ENCODE peak calls at places on chromosomes 4 and X, in ten cellular contexts. G is GM06990; I is B cell; K is stomach; S is endothelial cell; X is right lobe of liver; F is astrocyte of the spinal cord; C is H9; J is CD8-positive, alpha-beta T cell; B is fibroblast of pulmonary artery. W is an unnamed sample.

GRCh38 chrX:39883664-39884063 is 214.1 kb downstream of the BCOR start:
- DNase-seq in C (no peak), X (no peak), S (no peak), I (no peak), B (no peak), G (no peak), K (no peak), J (no peak), F (no peak), W (no peak)

GRCh38 chrX:148380614-148381561 is 119.5 kb upstream of the AFF2 start:
- DNase-seq in G (peak; percentile 46), F (no peak), I (peak; percentile 54), S (no peak), X (no peak), J (no peak), B (no peak), K (no peak), C (no peak), W (no peak)

GRCh38 chr4:101162990-101163380 is 184.3 kb downstream of the PPP3CA start:
- DNase-seq in I (no peak), X (no peak), S (no peak), K (no peak), J (no peak), C (no peak), F (no peak), G (no peak), B (no peak), W (no peak)

GRCh38 chr4:139223682-139224317 is 46.8 kb upstream of the ELF2 start:
- DNase-seq in X (no peak), S (no peak), F (peak; percentile 75), J (no peak), C (no peak), B (peak; percentile 83), G (no peak), K (no peak), I (no peak), W (no peak)

GRCh38 chr4:3864736-3865721 is 98.8 kb downstream of the ADRA2C start:
- DNase-seq in J (no peak), B (no peak), K (no peak), S (no peak), C (no peak), X (peak; percentile 19), I (no peak), G (no peak), F (no peak), W (no peak)

GRCh38 chr4:37675587-37676290 is 10.4 kb downstream of the RELL1 start:
- DNase-seq in G (peak; percentile 69), S (no peak), K (peak; percentile 51), J (no peak), C (no peak), X (peak; percentile 69), B (no peak), I (peak; percentile 68), F (no peak), W (no peak)

GRCh38 chrX:19747672-19748610 is 139.5 kb downstream of the SH3KBP1 start:
- DNase-seq in S (no peak), X (no peak), G (peak; percentile 75), K (no peak), J (peak; percentile 87), I (peak; percentile 76), C (no peak), F (no peak), B (no peak), W (no peak)

GRCh38 chr4:40976343-40976742 is 226.6 kb downstream of the NSUN7 start:
- DNase-seq in X (no peak), F (peak; percentile 72), S (peak; percentile 47), I (no peak), K (peak; percentile 43), G (no peak), C (no peak), J (no peak), B (peak; percentile 79), W (no peak)

GRCh38 chr4:86816463-86817107 is 32.6 kb downstream of the SLC10A6 start:
- DNase-seq in K (no peak), X (no peak), F (no peak), S (no peak), I (no peak), G (no peak), J (no peak), C (no peak), B (no peak), W (no peak)

GRCh38 chr4:2432991-2433530 is 14.3 kb downstream of the CFAP99 start:
- DNase-seq in K (no peak), C (peak; percentile 30), G (no peak), X (no peak), I (no peak), F (peak; percentile 59), B (peak; percentile 45), J (no peak), S (no peak), W (no peak)

GRCh38 chrX:26409636-26410035 is 193.7 kb downstream of the MAGEB5 start:
- DNase-seq in S (no peak), G (no peak), X (no peak), I (no peak), K (no peak), F (no peak), B (no peak), C (no peak), J (no peak), W (no peak)

GRCh38 chr4:179164642-179165338 is 1722.6 kb upstream of the AGA start:
- DNase-seq in J (no peak), K (no peak), S (no peak), C (no peak), X (no peak), B (no peak), I (no peak), F (no peak), G (no peak), W (no peak)

GRCh38 chr4:137156054-137156453 is 376.2 kb downstream of the PCDH18 start:
- DNase-seq in X (no peak), F (peak; percentile 43), G (no peak), I (no peak), B (peak; percentile 56), J (no peak), K (no peak), S (no peak), C (no peak), W (no peak)

GRCh38 chr4:5052726-5053425 is 1.6 kb downstream of the STK32B start:
- DNase-seq in B (no peak), X (no peak), J (no peak), S (no peak), G (no peak), I (no peak), F (no peak), K (no peak), C (no peak), W (no peak)

GRCh38 chr4:89277412-89277811 is 30.2 kb downstream of the GPRIN3 start:
- DNase-seq in C (no peak), G (no peak), X (no peak), J (no peak), F (no peak), K (no peak), I (no peak), S (no peak), B (no peak), W (no peak)

GRCh38 chr4:24765331-24765990 is 29.9 kb upstream of the SOD3 start:
- DNase-seq in K (no peak), F (no peak), J (no peak), G (no peak), S (no peak), I (no peak), X (no peak), C (no peak), B (no peak), W (no peak)

GRCh38 chr4:127985989-127986388 is 20.8 kb downstream of the ABHD18 start:
- DNase-seq in S (no peak), B (no peak), F (no peak), C (no peak), G (no peak), X (no peak), J (no peak), K (no peak), I (no peak), W (no peak)
- TF ChIP-seq CTCF in S (no peak), B (no peak), F (no peak), C (no peak), G (no peak), X (peak; percentile 16), J (no peak), K (no peak), I (no peak), W (no peak)

GRCh38 chrX:10597871-10598270 is 22.5 kb downstream of the MID1 start:
- DNase-seq in X (no peak), F (no peak), B (peak; percentile 61), C (no peak), G (no peak), S (peak; percentile 48), K (no peak), I (no peak), J (no peak), W (no peak)
- TF ChIP-seq CTCF in X (peak; percentile 48), F (peak; percentile 64), B (peak; percentile 51), C (peak; percentile 61), G (peak; percentile 72), S (no peak), K (no peak), I (peak; percentile 27), J (no peak), W (peak; percentile 24)

DNA sequence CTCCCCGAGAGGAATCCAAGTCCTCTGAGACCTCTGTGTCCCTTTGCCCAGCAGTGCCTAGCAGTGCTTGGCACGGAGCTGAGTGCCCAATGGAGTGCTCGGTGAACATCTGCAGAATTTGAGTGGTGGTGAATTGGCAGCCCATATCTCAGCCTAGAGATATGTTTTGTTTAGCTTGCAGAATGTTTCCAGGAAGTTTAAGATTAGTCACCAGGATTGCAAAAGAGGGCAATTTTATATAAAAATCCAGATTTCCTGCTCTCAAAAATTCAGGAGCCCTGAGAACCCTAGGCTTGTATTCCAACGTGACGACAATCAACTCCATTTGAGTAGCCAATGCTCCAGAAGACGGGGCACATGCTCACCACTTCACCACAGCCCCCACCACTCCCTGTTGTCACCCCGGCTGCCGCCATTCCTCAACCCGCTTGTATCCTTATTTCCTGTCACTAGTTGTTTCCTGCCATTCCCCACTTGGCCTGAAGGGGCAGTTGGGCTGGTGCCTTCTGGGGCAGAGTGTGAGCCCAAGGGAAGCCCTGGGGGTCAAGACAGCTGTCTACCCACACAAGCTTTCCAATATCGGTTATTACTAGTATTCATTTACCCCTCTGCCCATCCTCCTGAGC is 116.9 kb downstream of the EFNB1 start:
- DNase-seq in I (no peak), G (no peak), F (peak; percentile 44), S (peak; percentile 19), X (no peak), B (peak; percentile 86), J (peak; percentile 41), C (peak; percentile 55), K (no peak), W (peak; percentile 8)
- TF ChIP-seq CTCF in I (no peak), G (peak; percentile 46), F (peak; percentile 44), S (peak; percentile 42), X (peak; percentile 19), B (peak; percentile 56), J (no peak), C (peak; percentile 52), K (no peak), W (peak; percentile 28)

DNA sequence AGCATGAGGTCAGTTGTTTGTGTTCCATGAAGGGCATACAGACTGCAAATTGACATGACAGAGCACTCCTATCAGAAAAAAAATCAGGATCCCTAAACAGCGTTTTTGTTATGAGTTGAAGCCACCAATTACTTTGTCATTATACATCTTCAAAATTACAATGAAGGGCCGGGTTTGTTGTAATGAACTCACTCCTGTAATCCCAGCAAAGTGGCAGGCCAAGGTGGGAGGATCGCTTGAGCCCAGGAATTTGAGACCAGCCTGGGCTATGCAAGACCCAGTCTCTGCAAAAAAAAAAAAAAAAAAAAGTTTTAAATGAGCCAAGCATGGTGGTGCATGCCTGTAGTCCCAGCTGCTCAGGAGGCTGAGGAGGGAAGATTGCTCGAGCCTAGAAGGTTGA is 3.5 kb upstream of the DCTD start:
- DNase-seq in K (no peak), X (no peak), C (no peak), J (no peak), F (no peak), S (no peak), G (no peak), B (no peak), I (no peak), W (no peak)
- TF ChIP-seq CTCF in K (no peak), X (no peak), C (no peak), J (no peak), F (no peak), S (no peak), G (no peak), B (no peak), I (no peak), W (no peak)